ENCODE peak calls at places on chromosome 14, in seven cellular contexts. H is CD8-positive, alpha-beta T cell; R is GM12864; X is ovary; O is mucosa of descending colon; D is AG04450; T is sigmoid colon. F is an unnamed sample.

GRCh38 chr14:66944872-66945271 is 244.4 kb upstream of the GARIN2 start:
- DNase-seq in H (no peak), R (no peak), X (no peak), O (peak; percentile 19), D (no peak), T (no peak), F (peak; percentile 10)

GRCh38 chr14:78154827-78155226 is 15.3 kb upstream of the NRXN3 start:
- DNase-seq in H (no peak), R (no peak), X (no peak), O (no peak), D (no peak), T (no peak), F (no peak)

GRCh38 chr14:72433511-72433910 is 460.4 kb downstream of the DPF3 start:
- DNase-seq in H (no peak), R (no peak), X (no peak), O (no peak), D (no peak), T (no peak), F (peak; percentile 13)

GRCh38 chr14:68631058-68631690 is 161.7 kb downstream of the ZFP36L1 start:
- DNase-seq in H (no peak), R (no peak), X (no peak), O (no peak), D (no peak), T (no peak), F (no peak)

GRCh38 chr14:67650161-67650560 is 24.3 kb downstream of the VTI1B start:
- DNase-seq in H (no peak), R (no peak), X (no peak), O (no peak), D (no peak), T (no peak), F (no peak)

GRCh38 chr14:41873379-41874034 is 266.8 kb downstream of the LRFN5 start:
- DNase-seq in H (no peak), R (no peak), X (no peak), O (no peak), D (peak; percentile 20), T (no peak), F (peak; percentile 76)

GRCh38 chr14:93105362-93105761 is 10.4 kb downstream of the ITPK1 start:
- DNase-seq in H (no peak), R (no peak), X (no peak), O (peak; percentile 33), D (no peak), T (no peak), F (no peak)

GRCh38 chr14:20195911-20196310 is 5.2 kb downstream of the OR11G2 start:
- DNase-seq in H (no peak), R (no peak), X (no peak), O (no peak), D (no peak), T (no peak), F (no peak)

GRCh38 chr14:52472728-52473127 is 79.6 kb downstream of the TXNDC16 start:
- DNase-seq in H (no peak), R (no peak), X (no peak), O (no peak), D (no peak), T (no peak), F (no peak)

GRCh38 chr14:36373982-36374673 is 53.7 kb upstream of the MBIP start:
- DNase-seq in H (peak; percentile 39), R (peak; percentile 49), X (peak; percentile 22), O (peak; percentile 94), D (peak; percentile 56), T (peak; percentile 69), F (peak; percentile 87)

GRCh38 chr14:37601849-37602248 is 6.4 kb downstream of the TTC6 start:
- DNase-seq in H (no peak), R (no peak), X (no peak), O (no peak), D (no peak), T (no peak), F (no peak)

GRCh38 chr14:77036484-77037337 is 8.2 kb upstream of the IRF2BPL start:
- DNase-seq in H (no peak), R (peak; percentile 54), X (no peak), O (no peak), D (no peak), T (no peak), F (no peak)

GRCh38 chr14:95498622-95499353 is 17.7 kb downstream of the SYNE3 start:
- DNase-seq in H (no peak), R (no peak), X (no peak), O (no peak), D (no peak), T (no peak), F (no peak)

GRCh38 chr14:51328089-51328941 is 88.3 kb downstream of the TMX1 start:
- DNase-seq in H (no peak), R (no peak), X (no peak), O (no peak), D (peak; percentile 29), T (no peak), F (no peak)

GRCh38 chr14:63413009-63413408 is 94.3 kb upstream of the GPHB5 start:
- DNase-seq in H (no peak), R (no peak), X (no peak), O (no peak), D (no peak), T (no peak), F (no peak)

GRCh38 chr14:22318951-22319350 is 270.1 kb downstream of the DAD1 start:
- DNase-seq in H (no peak), R (no peak), X (no peak), O (no peak), D (no peak), T (no peak), F (no peak)

GRCh38 chr14:104382361-104383087 is 197.0 kb upstream of the C14orf180 start:
- DNase-seq in H (no peak), R (no peak), X (no peak), O (no peak), D (no peak), T (peak; percentile 53), F (no peak)

GRCh38 chr14:68733086-68733621 is 59.7 kb downstream of the ZFP36L1 start:
- DNase-seq in H (no peak), R (no peak), X (no peak), O (peak; percentile 23), D (no peak), T (no peak), F (peak; percentile 65)

GRCh38 chr14:34665785-34666425 is 36.0 kb upstream of the SNX6 start:
- DNase-seq in H (peak; percentile 12), R (no peak), X (no peak), O (peak; percentile 61), D (peak; percentile 80), T (no peak), F (no peak)

GRCh38 chr14:79274641-79275366 is 936.5 kb downstream of the DIO2 start:
- DNase-seq in H (no peak), R (no peak), X (no peak), O (no peak), D (no peak), T (no peak), F (no peak)

GRCh38 chr14:99612737-99613330 is 8.8 kb upstream of the CCDC85C start:
- DNase-seq in H (no peak), R (no peak), X (no peak), O (no peak), D (no peak), T (no peak), F (no peak)

DNA sequence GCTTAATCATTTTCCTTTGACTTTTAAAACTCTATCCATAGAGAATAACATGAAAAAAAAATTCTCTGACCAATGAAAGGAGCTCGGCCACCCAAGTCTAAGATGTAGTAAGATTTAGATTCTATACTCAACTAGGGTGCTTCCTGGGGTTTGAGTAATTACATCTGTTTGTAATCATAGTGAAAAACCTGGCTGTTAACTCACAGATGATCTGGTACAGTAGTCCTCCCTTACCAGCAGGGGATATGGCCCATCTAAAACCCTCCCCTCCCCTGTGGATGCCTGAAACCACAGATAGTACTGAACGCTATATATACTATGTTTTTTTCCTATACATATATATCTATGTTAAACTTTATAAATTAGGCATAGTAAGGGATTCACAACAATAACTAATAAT is 89.2 kb downstream of the DAAM1 start:
- DNase-seq in H (no peak), R (no peak), X (no peak), O (no peak), D (no peak), T (no peak), F (no peak)
- TF ChIP-seq CTCF in H (no peak), R (no peak), X (no peak), O (no peak), D (no peak), T (no peak), F (no peak)

GRCh38 chr14:105479438-105480164 is 5.0 kb downstream of the CRIP2 start:
- DNase-seq in H (no peak), R (no peak), X (peak; percentile 45), O (no peak), D (no peak), T (no peak), F (no peak)
- H3K4me3 ChIP-seq in H (no peak overlapping the region), R (no peak overlapping the region), X (no peak overlapping the region), O (no peak overlapping the region), D (no peak overlapping the region), T (no peak overlapping the region), F (no peak overlapping the region)

GRCh38 chr14:65832431-65833253 is 420.1 kb downstream of the FUT8 start:
- DNase-seq in H (no peak), R (no peak), X (no peak), O (no peak), D (no peak), T (no peak), F (peak; percentile 39)
- TF ChIP-seq CTCF in H (no peak), R (peak; percentile 28), X (no peak), O (no peak), D (peak; percentile 46), T (no peak), F (peak; percentile 42)

GRCh38 chr14:23434488-23435219 is 806 bp downstream of the MYH7 start:
- DNase-seq in H (no peak), R (no peak), X (no peak), O (no peak), D (no peak), T (peak; percentile 34), F (no peak)

GRCh38 chr14:23437142-23438129 is 2.0 kb upstream of the MYH7 start:
- DNase-seq in H (no peak), R (no peak), X (no peak), O (no peak), D (no peak), T (no peak), F (no peak)

GRCh38 chr14:23433457-23433856 is 2.0 kb downstream of the MYH7 start:
- DNase-seq in H (no peak), R (no peak), X (no peak), O (no peak), D (no peak), T (peak; percentile 54), F (no peak)

GRCh38 chr14:23436327-23437141 is 1.1 kb upstream of the MYH7 start:
- DNase-seq in H (no peak), R (no peak), X (no peak), O (no peak), D (no peak), T (no peak), F (no peak)

DNA sequence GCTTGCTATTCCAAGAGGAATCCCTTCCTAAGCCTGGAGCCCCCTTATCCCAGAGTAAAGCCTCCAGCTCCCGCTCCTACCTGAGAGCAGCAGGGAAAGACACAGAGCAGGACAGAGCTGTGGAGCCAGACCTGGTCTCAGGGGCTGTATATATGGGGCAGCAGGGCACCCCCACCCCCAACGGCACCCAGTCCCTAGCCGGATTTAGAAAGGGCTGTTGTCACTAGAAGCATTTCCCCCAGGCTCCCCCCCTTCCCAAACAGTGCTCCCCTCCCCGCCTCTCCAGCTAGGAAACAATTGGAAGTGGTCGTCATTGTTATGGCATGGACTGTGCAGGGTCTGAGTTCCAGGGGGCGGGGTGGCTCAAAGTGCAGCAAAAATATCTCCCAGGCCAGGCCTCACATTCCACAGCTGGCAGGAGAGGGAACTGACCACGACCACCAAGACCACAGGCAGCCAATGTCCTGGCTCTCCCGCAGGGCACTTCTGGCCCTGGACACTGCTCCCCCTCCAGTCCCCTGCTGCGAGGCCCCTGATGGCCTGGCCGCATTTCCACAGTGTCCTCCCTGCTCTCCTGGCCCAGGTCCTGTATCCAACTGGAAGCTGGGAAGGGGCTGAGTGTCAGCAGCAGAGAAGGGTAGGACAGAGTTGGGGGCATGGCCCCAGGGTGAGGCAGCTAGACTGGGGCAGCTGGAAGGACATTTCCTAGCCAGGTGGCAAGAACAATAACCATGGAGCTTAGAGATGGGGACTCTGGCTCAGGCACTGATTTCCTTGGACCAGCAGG is at the start of gene MYH7:
- DNase-seq in H (no peak), R (no peak), X (no peak), O (no peak), D (no peak), T (peak; percentile 46), F (peak; percentile 78)
- H3K4me3 ChIP-seq in H (no peak within 1 kb of the TSS), R (no peak within 1 kb of the TSS), X (no peak within 1 kb of the TSS), O (no peak within 1 kb of the TSS), D (no peak within 1 kb of the TSS), T (no peak within 1 kb of the TSS), F (no peak within 1 kb of the TSS)